ENCODE peak calls at places on chromosomes 4 and X, in ten cellular contexts. X is IMR-90, I is left ventricle myocardium inferior, S is heart left ventricle, P is ovary, B is progenitor cell of endocrine pancreas, Q is fibroblast of the aortic adventitia, U is endothelial cell, M is foreskin fibroblast, D is AG09309. H is an unnamed sample.
A peak's percentile ranks its signal among the peaks of the same experiment; 100 is the strongest.

GRCh38 chr4:86959588-86960500 is 25.0 kb downstream of the AFF1 start:
- DNase-seq in S (no peak), U (no peak), B (no peak), P (no peak), Q (no peak), M (no peak), D (no peak), X (no peak), I (no peak), H (no peak)

GRCh38 chrX:45400380-45400779 is 199.7 kb upstream of the DIPK2B start:
- DNase-seq in I (no peak), Q (peak; percentile 78), U (no peak), D (no peak), M (no peak), S (no peak), B (no peak), X (peak; percentile 40), P (no peak), H (no peak)

GRCh38 chr4:1295405-1296055 is 5.8 kb downstream of the MAEA start:
- DNase-seq in I (no peak), D (no peak), B (no peak), S (no peak), M (no peak), Q (no peak), U (no peak), P (no peak), X (no peak), H (no peak)

GRCh38 chrX:134718329-134719317 is 60.4 kb upstream of the PLAC1 start:
- DNase-seq in X (peak; percentile 95), P (peak; percentile 30), M (peak; percentile 92), Q (peak; percentile 94), B (no peak), S (peak; percentile 45), I (no peak), D (peak; percentile 97), U (no peak), H (peak; percentile 91)

GRCh38 chrX:120244395-120244734 is 6.2 kb upstream of the ZBTB33 start:
- DNase-seq in X (no peak), B (no peak), I (no peak), U (no peak), M (no peak), Q (no peak), D (no peak), S (no peak), P (no peak), H (no peak)

GRCh38 chr4:116358633-116359222 is 726.6 kb downstream of the TRAM1L1 start:
- DNase-seq in Q (peak; percentile 86), B (peak; percentile 59), X (peak; percentile 43), I (no peak), S (no peak), M (peak; percentile 20), D (peak; percentile 17), U (peak; percentile 73), P (no peak), H (peak; percentile 87)

GRCh38 chr4:112563431-112564200 is 47.6 kb upstream of the NEUROG2 start:
- DNase-seq in I (no peak), Q (no peak), U (no peak), S (no peak), D (no peak), M (no peak), B (no peak), P (no peak), X (no peak), H (no peak)

GRCh38 chr4:137387924-137388323 is 144.4 kb downstream of the PCDH18 start:
- DNase-seq in B (no peak), D (peak; percentile 43), M (peak; percentile 74), X (peak; percentile 85), U (no peak), Q (peak; percentile 89), P (no peak), I (no peak), S (no peak), H (peak; percentile 28)

GRCh38 chrX:40371376-40371775 is 209.4 kb upstream of the ATP6AP2 start:
- DNase-seq in D (no peak), I (no peak), M (no peak), B (no peak), U (no peak), S (no peak), X (no peak), Q (no peak), P (no peak), H (no peak)

GRCh38 chr4:144578681-144579080 is 67.3 kb upstream of the HHIP start:
- DNase-seq in Q (peak; percentile 47), U (no peak), P (no peak), B (no peak), S (no peak), I (no peak), X (peak; percentile 35), D (no peak), M (peak; percentile 52), H (no peak)

GRCh38 chr4:155568641-155569040 is 98.0 kb upstream of the GUCY1A1 start:
- DNase-seq in P (no peak), S (no peak), Q (no peak), M (no peak), B (no peak), U (no peak), I (no peak), X (no peak), D (no peak), H (no peak)

GRCh38 chr4:185127021-185127925 is 15.8 kb upstream of the SLC25A4 start:
- DNase-seq in I (peak; percentile 22), Q (no peak), D (no peak), P (peak; percentile 43), M (no peak), S (peak; percentile 39), X (no peak), U (peak; percentile 28), B (peak; percentile 23), H (no peak)

DNA sequence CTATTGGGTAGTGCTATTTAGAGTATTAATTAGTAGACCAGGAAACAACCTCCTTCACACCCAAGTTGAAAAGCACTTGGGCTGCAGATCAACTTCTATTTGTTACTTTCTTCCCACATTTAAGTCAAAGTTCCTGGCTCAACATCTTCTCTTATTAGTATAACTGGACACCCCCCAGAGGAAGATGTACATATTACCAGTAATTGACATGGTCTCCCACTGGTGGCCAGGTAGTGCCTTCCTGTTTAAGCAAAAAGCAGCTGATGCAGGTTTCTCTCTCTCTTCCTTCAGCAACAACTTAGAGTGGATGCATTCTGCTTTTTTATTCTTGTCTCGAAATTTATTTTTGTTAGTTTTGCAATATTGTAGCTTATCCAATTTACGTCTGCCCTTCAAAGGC is 438.1 kb downstream of the GBA3 start:
- DNase-seq in P (no peak), D (no peak), U (no peak), X (no peak), S (no peak), M (no peak), Q (no peak), I (no peak), B (no peak), H (peak; percentile 14)
- TF ChIP-seq CTCF in P (no peak), D (no peak), U (no peak), X (no peak), S (no peak), M (no peak), Q (no peak), I (no peak), B (no peak), H (no peak)

DNA sequence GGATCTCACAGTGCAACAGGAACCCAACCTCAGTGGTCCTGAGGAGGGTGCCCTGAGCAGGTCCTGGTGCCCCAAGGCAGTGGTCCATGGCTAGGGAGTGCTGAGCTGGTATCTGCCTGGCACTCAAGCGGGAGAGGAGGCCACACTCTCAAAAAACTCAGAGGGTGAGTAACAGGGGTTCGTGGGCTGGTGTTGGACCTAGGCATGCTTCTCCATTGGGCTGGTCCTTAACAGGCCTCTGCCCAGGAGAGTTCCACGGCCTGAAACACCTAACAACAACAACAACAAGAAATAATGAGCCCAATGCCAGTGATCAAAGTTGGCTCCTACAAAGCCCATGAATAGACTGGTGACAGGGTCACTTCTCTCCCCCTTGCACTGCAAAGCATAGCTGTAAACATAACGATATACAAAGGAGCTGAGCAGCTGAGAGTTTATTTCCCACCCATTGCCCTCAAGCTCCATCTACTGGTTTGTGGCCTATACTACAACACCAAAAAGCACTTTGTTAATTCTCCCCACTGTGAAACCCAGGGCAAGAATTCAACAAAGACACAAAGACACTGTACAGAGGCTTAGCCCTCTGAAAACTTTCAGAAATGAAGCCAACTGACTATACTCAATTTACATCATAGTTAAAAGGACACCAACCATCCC is 736.2 kb upstream of the ADGRL3 start:
- DNase-seq in P (no peak), I (no peak), S (no peak), Q (no peak), B (no peak), D (no peak), U (peak; percentile 9), M (no peak), X (no peak), H (peak; percentile 51)
- TF ChIP-seq CTCF in P (no peak), I (no peak), S (no peak), Q (peak; percentile 16), B (peak; percentile 37), D (peak; percentile 60), U (no peak), M (peak; percentile 55), X (peak; percentile 37), H (peak; percentile 48)

DNA sequence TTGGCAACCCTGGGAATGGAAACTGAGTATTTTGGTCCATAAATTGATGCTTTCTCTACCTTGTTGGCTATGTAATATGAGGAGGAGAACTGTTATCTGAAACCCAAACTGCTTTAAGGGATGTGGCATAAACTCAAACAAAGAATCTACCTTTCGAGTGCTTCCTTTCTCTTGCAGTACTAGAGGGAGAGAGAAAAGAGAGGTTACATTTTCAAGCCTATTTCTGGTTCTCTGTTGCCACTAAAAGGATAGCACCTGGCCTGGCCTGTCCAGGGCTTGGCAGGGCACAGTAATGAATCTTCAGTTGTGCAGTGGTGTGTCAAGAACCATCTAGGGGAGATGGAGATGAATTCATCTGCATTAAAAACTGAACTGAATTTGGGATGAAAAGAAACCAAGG is 308.6 kb downstream of the PTTG2 start:
- DNase-seq in P (no peak), U (no peak), I (no peak), Q (no peak), M (no peak), S (no peak), B (no peak), D (no peak), X (no peak), H (no peak)
- TF ChIP-seq CTCF in P (no peak), U (no peak), I (no peak), Q (no peak), M (no peak), S (no peak), B (no peak), D (no peak), X (no peak), H (no peak)

DNA sequence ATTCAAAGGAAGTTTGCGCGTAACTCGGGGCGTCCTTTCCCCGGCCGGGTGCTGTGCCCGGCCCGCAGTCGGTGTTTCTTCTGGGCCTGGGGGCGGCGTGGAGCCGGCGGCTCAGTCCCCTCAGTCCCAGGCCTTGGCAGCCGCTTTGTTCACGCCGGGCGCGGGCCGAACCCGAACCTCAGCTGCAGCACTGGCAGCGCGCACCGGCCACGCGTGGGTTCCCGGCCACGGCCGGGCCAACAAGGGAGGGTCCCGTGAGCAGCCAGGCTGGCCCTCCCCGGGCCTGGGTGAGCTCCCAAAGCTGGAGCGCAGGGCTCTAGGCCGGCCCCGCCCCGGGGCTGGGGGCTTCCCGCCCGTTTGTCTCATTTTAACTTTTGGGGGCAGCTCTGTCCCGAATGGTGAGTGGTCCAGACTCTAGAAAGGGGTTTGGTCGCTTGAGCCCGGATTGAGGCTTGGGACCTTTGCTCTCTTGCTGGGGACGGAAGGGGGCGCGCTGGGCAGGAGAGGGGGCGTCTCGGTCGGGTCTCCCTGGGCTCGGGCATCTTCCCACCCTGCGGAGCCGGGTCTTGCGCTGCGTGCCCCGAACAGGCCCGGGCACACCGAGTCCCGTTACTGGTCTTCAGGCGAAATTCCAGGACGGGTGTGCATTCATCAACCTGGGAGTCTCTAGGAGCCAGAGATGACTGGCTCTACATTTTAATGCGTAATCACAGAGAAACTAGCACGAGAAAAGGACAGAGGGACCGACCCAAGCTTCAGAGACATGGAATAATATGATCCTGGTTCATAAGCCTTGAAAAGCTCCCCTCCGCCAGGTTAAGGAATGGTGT is 177.1 kb downstream of the CBR4 start:
- DNase-seq in Q (peak; percentile 49), B (peak; percentile 44), S (peak; percentile 51), P (peak; percentile 59), M (no peak), I (peak; percentile 61), U (peak; percentile 35), X (no peak), D (no peak), H (peak; percentile 50)
- TF ChIP-seq CTCF in Q (peak; percentile 41), B (peak; percentile 41), S (no peak), P (no peak), M (peak; percentile 30), I (peak; percentile 32), U (no peak), X (peak; percentile 32), D (peak; percentile 37), H (peak; percentile 23)

H was measured in MCF 10A.